ENCODE peak calls at places on chromosomes 3 and 15, in ten cellular contexts. G, O, B, T, D, C, W, L, H and F are unnamed samples. For H3K4me1 and H3K36me3, the result is how much of the 10 kb centered on the place peaks cover.

GRCh38 chr3:56970401-56971002 is 90.0 kb upstream of the SPATA12 start:
- DNase-seq in G (peak), O (no peak), B (no peak), T (no peak), D (no peak), C (no peak), W (peak), L (peak), H (peak), F (no peak)

GRCh38 chr3:157438371-157438735 is 1.7 kb downstream of the PTX3 start:
- DNase-seq in G (peak), O (no peak), B (no peak), T (no peak), D (peak), C (no peak), W (no peak), L (peak), H (no peak), F (no peak)

GRCh38 chr15:47806008-47806407 is 88.7 kb downstream of the SEMA6D start:
- DNase-seq in G (no peak), O (no peak), B (no peak), T (no peak), D (no peak), C (peak), W (no peak), L (no peak), H (no peak), F (no peak)

GRCh38 chr3:111733154-111733553 is 125.9 kb upstream of the PHLDB2 start:
- DNase-seq in G (no peak), O (no peak), B (no peak), T (no peak), D (no peak), C (peak), W (peak), L (no peak), H (no peak), F (no peak)

GRCh38 chr3:143531101-143531500 is 317.2 kb downstream of the SLC9A9 start:
- DNase-seq in G (no peak), O (no peak), B (no peak), T (no peak), D (no peak), C (no peak), W (no peak), L (no peak), H (no peak), F (no peak)

GRCh38 chr3:161337311-161337710 is 34.0 kb downstream of the SPTSSB start:
- DNase-seq in G (no peak), O (no peak), B (no peak), T (no peak), D (no peak), C (no peak), W (no peak), L (no peak), H (no peak), F (no peak)

GRCh38 chr3:194138732-194139084 is 2.8 kb downstream of the HES1 start:
- DNase-seq in G (peak), O (no peak), B (no peak), T (no peak), D (peak), C (no peak), W (peak), L (no peak), H (peak), F (no peak)

GRCh38 chr3:143974181-143974876 is 2.7 kb downstream of the DIPK2A start:
- DNase-seq in G (no peak), O (no peak), B (no peak), T (no peak), D (no peak), C (no peak), W (no peak), L (no peak), H (no peak), F (no peak)

GRCh38 chr3:87873136-87873535 is 185.7 kb downstream of the CGGBP1 start:
- DNase-seq in G (peak), O (no peak), B (no peak), T (no peak), D (no peak), C (no peak), W (no peak), L (no peak), H (no peak), F (no peak)

GRCh38 chr3:11136871-11137626 is 17.2 kb upstream of the HRH1 start:
- DNase-seq in G (peak), O (peak), B (no peak), T (peak), D (no peak), C (peak), W (peak), L (peak), H (peak), F (no peak)

GRCh38 chr3:87426916-87427315 is 150.5 kb upstream of the POU1F1 start:
- DNase-seq in G (peak), O (no peak), B (no peak), T (no peak), D (no peak), C (no peak), W (no peak), L (no peak), H (no peak), F (no peak)

GRCh38 chr3:64138656-64139375 is 86.5 kb downstream of the PRICKLE2 start:
- DNase-seq in G (no peak), O (no peak), B (no peak), T (no peak), D (no peak), C (no peak), W (no peak), L (no peak), H (no peak), F (no peak)

GRCh38 chr3:193176690-193177089 is 64.3 kb upstream of the PLAAT1 start:
- DNase-seq in G (no peak), O (no peak), B (no peak), T (no peak), D (no peak), C (no peak), W (no peak), L (no peak), H (no peak), F (no peak)

GRCh38 chr15:67865331-67865730 is 25.5 kb upstream of the RNU6-1 start:
- DNase-seq in G (peak), O (no peak), B (no peak), T (no peak), D (no peak), C (no peak), W (no peak), L (no peak), H (peak), F (peak)

GRCh38 chr15:71752604-71753289 is 57.6 kb upstream of the NR2E3 start:
- DNase-seq in G (peak), O (no peak), B (no peak), T (peak), D (peak), C (no peak), W (peak), L (no peak), H (peak), F (peak)

GRCh38 chr3:17979248-17979647 is 236.8 kb upstream of the TBC1D5 start:
- DNase-seq in G (no peak), O (no peak), B (peak), T (no peak), D (peak), C (no peak), W (peak), L (no peak), H (no peak), F (no peak)

GRCh38 chr3:47096955-47097354 is 67.0 kb downstream of the SETD2 start:
- DNase-seq in G (peak), O (no peak), B (no peak), T (no peak), D (no peak), C (no peak), W (no peak), L (no peak), H (peak), F (no peak)

DNA sequence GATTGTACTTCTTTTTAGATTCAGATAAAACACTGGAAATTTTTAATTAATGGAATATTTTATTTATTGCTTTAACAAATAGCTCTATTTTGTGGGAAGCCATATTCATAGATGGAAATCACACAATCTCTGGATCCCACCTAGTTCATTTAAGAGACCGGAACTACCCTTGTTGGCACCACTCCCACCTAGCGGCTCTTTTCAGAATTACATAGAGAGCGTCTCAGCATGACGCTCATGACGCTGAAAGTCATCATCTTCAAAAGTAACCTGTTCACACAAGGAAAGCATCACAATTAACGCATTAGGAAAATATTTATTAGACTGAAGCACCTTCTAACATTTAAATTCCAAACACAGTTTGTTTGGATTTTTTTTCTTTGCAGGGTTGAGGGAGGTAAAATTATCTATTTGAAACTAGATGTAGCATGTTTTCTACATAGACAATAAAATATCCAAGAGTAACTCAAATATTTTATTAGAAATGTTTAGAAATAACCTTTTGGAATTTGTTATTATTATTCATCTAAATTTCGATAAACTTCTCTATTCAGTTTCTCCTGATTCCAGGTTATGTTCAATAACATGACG is 214.9 kb upstream of the ARRDC4 start:
- DNase-seq in G (no peak), O (no peak), B (peak), T (peak), D (peak), C (no peak), W (peak), L (no peak), H (no peak), F (peak)
- H3K4me1 ChIP-seq in G (under half), O (under half), B (under half), T (under half), D (under half), C (under half), W (under half), L (under half), H (under half), F (under half)

GRCh38 chr3:129428020-129428381 is 435 bp downstream of the EFCAB12 start:
- DNase-seq in G (no peak), O (no peak), B (no peak), T (no peak), D (no peak), C (no peak), W (no peak), L (no peak), H (no peak), F (peak)
- H3K4me3 ChIP-seq in G (peak), O (peak), B (no peak), T (peak), D (peak), C (peak), W (peak), L (peak), H (peak), F (no peak)

DNA sequence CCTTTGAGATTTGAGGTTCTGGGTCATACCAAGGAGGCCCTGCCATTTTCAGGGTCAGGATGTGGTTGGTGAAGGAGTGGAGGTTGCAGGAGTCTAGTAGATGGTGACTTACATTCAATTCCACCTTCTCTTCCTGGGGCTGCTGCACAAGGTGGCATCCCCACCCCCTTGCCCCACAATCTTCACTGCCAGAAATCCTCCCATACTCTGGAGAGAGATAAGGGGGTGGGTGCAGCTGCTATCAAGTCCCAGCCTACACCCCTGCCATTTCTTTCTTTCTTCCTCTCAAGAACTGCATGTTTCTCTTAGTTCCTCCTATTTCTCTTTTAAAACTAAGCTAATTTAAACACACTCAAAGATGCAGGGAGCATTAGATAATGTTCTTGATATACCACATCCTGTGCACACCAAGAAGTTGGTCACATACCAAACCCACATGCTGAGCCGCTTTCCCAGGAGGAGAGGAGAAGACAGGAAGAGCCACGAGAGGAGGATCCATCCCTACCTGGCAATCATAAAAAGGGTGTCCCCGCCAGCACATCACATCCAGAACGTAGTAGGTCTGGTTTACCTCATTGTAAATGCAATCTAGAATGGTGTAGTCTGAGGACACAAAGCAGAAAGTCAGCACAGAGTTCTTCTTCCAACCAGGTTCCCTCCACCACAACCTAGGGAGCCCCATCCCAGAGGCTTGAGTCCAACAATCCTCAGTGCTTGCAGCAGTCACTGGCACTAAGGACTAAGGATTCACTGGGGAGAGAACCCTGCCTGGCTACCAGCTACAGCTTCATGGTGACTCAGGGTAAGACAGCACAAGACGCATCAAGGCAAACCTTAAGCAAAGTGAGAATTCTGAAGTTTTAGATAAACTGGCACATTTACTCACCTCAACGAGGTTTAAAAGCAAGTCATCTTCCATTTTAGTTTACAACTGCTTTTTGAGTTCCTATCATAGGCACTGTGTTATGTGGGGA is 18.5 kb downstream of the SNUPN start:
- DNase-seq in G (peak), O (no peak), B (peak), T (no peak), D (no peak), C (no peak), W (no peak), L (no peak), H (peak), F (no peak)
- H3K36me3 ChIP-seq in G (under half), O (half or more), B (half or more), T (under half), D (under half), C (half or more), W (under half), L (under half), H (half or more), F (half or more)

GRCh38 chr3:31575448-31575847 is 42.7 kb downstream of the STT3B start:
- DNase-seq in G (no peak), O (no peak), B (no peak), T (no peak), D (peak), C (no peak), W (no peak), L (no peak), H (no peak), F (no peak)
- H3K4me1 ChIP-seq in G (under half), O (under half), B (under half), T (under half), D (under half), C (under half), W (under half), L (under half), H (under half), F (under half)

GRCh38 chr15:90839187-90840071 is 29.0 kb upstream of the FURIN start:
- DNase-seq in G (peak), O (no peak), B (no peak), T (no peak), D (peak), C (no peak), W (peak), L (no peak), H (peak), F (peak)
- H3K4me3 ChIP-seq in G (no peak), O (no peak), B (no peak), T (no peak), D (peak), C (peak), W (no peak), L (no peak), H (no peak), F (peak)

DNA sequence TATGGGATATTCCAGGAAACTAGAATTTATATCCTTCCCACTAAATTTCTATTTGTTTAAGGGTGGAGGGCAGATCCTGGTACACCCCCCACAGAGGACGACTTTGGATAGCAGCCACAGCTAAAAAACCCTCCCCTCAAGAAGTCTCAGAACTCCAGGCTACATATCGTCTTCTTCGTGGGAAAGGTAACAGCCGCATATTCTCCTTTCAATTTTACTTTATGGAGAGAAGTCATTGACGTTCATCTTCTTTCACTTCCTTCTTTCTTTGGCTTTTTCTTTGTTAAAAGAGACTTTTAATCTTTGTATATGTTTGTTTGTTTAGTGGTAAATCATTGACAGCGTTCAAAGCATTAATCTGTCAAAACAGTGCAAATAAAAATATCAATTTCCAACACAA is 36.3 kb downstream of the TRIP4 start:
- DNase-seq in G (no peak), O (no peak), B (no peak), T (no peak), D (no peak), C (no peak), W (no peak), L (no peak), H (no peak), F (no peak)
- H3K36me3 ChIP-seq in G (under half), O (under half), B (under half), T (under half), D (under half), C (half or more), W (under half), L (under half), H (under half), F (under half)